ENCODE peak calls at places on chromosomes 16 and 17, in seven cellular contexts. L is aorta, H is adrenal gland, G is esophagus squamous epithelium, I is astrocyte of the cerebellum, J is skeletal muscle cell, S is AG04450. O is an unnamed sample.
A peak's percentile ranks its signal among the peaks of the same experiment; 100 is the strongest.

GRCh38 chr17:32158870-32159585 is 16.7 kb downstream of the RHOT1 start:
- DNase-seq in L (no peak), H (no peak), G (no peak), I (no peak), J (no peak), S (no peak), O (no peak)

GRCh38 chr17:79829004-79829403 is 10.2 kb downstream of the CBX4 start:
- DNase-seq in L (no peak), H (no peak), G (no peak), I (no peak), J (no peak), S (no peak), O (no peak)

GRCh38 chr17:77821114-77821513 is 137.4 kb upstream of the TNRC6C start:
- DNase-seq in L (no peak), H (no peak), G (no peak), I (no peak), J (no peak), S (no peak), O (no peak)

GRCh38 chr17:66942453-66943264 is 21.8 kb upstream of the CACNG4 start:
- DNase-seq in L (no peak), H (no peak), G (no peak), I (no peak), J (no peak), S (no peak), O (no peak)

GRCh38 chr17:39027037-39027436 is 59.8 kb upstream of the FBXO47 start:
- DNase-seq in L (peak; percentile 68), H (peak; percentile 43), G (no peak), I (no peak), J (no peak), S (no peak), O (no peak)

GRCh38 chr16:53123753-53124152 is 69.0 kb downstream of the CHD9 start:
- DNase-seq in L (no peak), H (no peak), G (no peak), I (no peak), J (no peak), S (no peak), O (no peak)

GRCh38 chr16:48106445-48106844 is 49.3 kb downstream of the ABCC12 start:
- DNase-seq in L (no peak), H (no peak), G (no peak), I (no peak), J (no peak), S (no peak), O (no peak)

GRCh38 chr16:17397499-17397891 is 73.3 kb downstream of the XYLT1 start:
- DNase-seq in L (no peak), H (peak; percentile 89), G (no peak), I (no peak), J (no peak), S (no peak), O (no peak)

GRCh38 chr16:86772231-86772510 is 193.8 kb downstream of the FOXL1 start:
- DNase-seq in L (no peak), H (no peak), G (no peak), I (no peak), J (no peak), S (no peak), O (no peak)

GRCh38 chr16:70577256-70577698 is 53.7 kb downstream of the SF3B3 start:
- DNase-seq in L (peak; percentile 90), H (peak; percentile 90), G (no peak), I (no peak), J (peak; percentile 55), S (no peak), O (peak; percentile 37)

GRCh38 chr16:9256196-9256595 is 164.8 kb downstream of the HAPSTR1 start:
- DNase-seq in L (no peak), H (no peak), G (no peak), I (no peak), J (no peak), S (no peak), O (no peak)

GRCh38 chr16:51994597-51994996 is 552.3 kb downstream of the TOX3 start:
- DNase-seq in L (no peak), H (no peak), G (no peak), I (no peak), J (no peak), S (no peak), O (no peak)

GRCh38 chr16:11252482-11252931 is 3.5 kb downstream of the SOCS1 start:
- DNase-seq in L (no peak), H (no peak), G (no peak), I (no peak), J (no peak), S (no peak), O (no peak)

GRCh38 chr16:11250091-11250785 is 5.8 kb downstream of the SOCS1 start:
- DNase-seq in L (no peak), H (no peak), G (no peak), I (no peak), J (no peak), S (peak; percentile 55), O (no peak)

GRCh38 chr16:11253009-11253994 is 2.7 kb downstream of the SOCS1 start:
- DNase-seq in L (no peak), H (no peak), G (no peak), I (no peak), J (no peak), S (no peak), O (no peak)

GRCh38 chr16:11250786-11251524 is 5.0 kb downstream of the SOCS1 start:
- DNase-seq in L (no peak), H (no peak), G (no peak), I (no peak), J (no peak), S (no peak), O (no peak)

DNA sequence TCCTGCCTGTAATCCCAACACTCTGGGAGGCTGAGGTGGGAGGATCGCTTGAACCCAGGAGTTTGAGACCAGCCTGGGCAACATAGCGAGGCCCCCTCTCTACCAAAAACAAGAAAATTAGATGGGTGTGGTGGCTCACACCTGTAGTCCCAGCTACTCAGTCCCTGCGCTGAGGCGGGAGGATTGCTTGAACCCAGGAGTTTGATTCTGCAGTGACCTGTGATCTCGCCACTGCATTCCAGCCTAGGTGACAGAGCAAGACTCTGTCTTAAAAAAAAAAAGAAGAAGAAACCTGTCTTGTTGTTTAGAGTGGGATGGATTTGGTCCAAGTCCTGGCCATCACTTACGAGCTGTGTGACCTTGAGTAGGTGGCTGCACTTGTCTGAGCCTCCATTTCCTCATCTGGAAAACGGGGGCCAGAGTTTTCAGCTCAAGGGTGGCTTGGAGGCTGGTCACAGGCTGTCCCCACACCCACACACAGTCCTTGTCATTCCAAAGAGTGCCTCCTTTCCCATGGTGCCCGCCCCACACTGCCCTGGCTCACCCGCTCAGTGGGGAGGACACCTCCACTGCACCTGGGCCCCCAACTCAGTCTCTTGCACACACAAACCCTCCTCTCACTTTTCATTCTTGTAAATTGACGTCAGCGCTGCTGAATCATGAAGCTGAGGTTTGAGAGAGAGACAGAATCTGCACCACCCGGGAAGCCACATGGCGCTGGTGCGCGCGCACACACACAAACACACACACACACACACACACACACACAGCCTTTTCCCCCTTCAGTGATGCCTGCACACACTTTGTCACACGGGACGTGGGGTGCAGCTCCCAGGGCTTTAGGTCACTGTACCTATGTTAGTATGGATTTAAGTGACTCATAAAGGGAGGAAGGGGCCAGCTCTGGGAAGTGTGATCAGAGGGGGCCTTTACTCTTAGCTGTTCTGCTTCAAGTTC is 4.2 kb downstream of the SOCS1 start:
- DNase-seq in L (no peak), H (no peak), G (no peak), I (peak; percentile 18), J (peak; percentile 53), S (peak; percentile 63), O (peak; percentile 56)
- H3K4me3 ChIP-seq in L (no peak overlapping the region), H (no peak overlapping the region), G (peak overlapping the region; percentile 92), I (no peak overlapping the region), J (no peak overlapping the region), S (peak overlapping the region; percentile 97), O (no peak overlapping the region)

DNA sequence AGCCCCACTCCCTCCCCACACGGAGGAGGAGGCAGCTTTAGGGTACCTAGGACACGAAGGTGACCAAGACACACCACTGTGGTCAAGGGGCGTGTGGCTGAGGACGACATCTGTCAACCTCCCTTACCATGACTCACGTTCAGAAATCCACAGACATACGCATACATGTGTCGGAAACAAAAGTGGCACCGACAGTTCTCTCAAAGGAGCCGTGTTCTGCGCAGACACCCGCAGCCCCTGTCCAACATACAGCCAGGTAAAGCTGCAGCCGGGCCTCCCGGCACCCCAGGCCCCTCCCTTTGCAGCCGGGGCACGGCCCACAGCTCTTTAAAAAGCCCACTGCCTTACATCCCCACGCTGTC is 40.4 kb upstream of the KLHDC4 start:
- DNase-seq in L (no peak), H (no peak), G (no peak), I (no peak), J (no peak), S (no peak), O (no peak)
- H3K4me3 ChIP-seq in L (no peak overlapping the region), H (no peak overlapping the region), G (peak overlapping the region; percentile 58), I (no peak overlapping the region), J (peak overlapping the region; percentile 41), S (peak overlapping the region; percentile 34), O (peak overlapping the region; percentile 63)

GRCh38 chr17:1978396-1978962 is 46.7 kb downstream of the RTN4RL1 start:
- DNase-seq in L (no peak), H (no peak), G (no peak), I (no peak), J (no peak), S (no peak), O (no peak)

GRCh38 chr17:1977583-1978395 is 47.3 kb downstream of the RTN4RL1 start:
- DNase-seq in L (no peak), H (no peak), G (no peak), I (no peak), J (no peak), S (no peak), O (no peak)

GRCh38 chr17:1975573-1975972 is 49.6 kb downstream of the RTN4RL1 start:
- DNase-seq in L (no peak), H (no peak), G (no peak), I (no peak), J (no peak), S (no peak), O (no peak)

GRCh38 chr17:1976683-1977064 is 48.5 kb downstream of the RTN4RL1 start:
- DNase-seq in L (no peak), H (no peak), G (no peak), I (no peak), J (no peak), S (no peak), O (no peak)

GRCh38 chr17:1976000-1976682 is 49.0 kb downstream of the RTN4RL1 start:
- DNase-seq in L (no peak), H (no peak), G (no peak), I (no peak), J (no peak), S (no peak), O (no peak)
- H3K4me3 ChIP-seq in L (no peak overlapping the region), H (no peak overlapping the region), G (no peak overlapping the region), I (no peak overlapping the region), J (no peak overlapping the region), S (no peak overlapping the region), O (no peak overlapping the region)

DNA sequence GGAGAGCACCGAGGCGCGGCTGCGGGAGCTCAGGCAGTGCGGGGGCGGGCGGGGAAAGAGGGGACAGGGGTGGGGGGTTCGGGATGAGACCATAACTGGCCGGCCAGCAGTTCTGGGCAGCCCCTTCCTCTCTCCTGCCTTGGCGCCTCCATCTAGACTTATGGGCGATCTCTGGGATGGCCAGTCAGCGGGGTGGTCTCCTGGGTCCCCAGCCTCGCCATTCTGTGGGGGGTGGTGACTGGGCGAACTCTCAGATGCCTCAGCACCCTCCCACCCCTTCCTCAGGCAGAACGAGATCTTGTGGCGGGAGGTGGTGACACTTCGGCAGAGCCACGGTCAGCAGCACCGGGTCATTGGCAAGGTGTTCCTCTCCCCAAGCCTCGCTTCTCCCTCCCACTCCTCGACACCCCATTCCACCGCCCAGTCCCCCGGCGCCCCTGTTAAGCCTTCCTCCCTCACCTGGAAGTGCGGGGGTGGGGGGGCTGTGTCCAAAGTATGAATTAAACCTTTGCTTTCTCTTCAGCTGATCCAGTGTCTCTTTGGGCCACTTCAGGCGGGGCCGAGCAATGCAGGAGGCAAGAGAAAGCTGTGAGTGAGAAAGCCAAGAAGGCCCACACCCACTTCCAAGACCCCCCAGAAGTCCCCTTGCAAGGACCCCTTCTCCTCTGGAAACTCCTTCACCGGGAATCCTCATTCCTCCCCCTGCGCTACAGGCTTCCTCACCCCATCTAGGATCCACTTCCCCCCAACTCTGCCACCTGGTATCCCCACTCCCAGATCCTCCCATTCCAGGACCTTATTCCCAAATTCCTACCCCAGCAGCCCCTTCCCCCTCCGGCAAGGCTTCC is 1.7 kb downstream of the HSF4 start:
- DNase-seq in L (no peak), H (no peak), G (no peak), I (no peak), J (no peak), S (no peak), O (no peak)
- H3K4me3 ChIP-seq in L (no peak overlapping the region), H (no peak overlapping the region), G (peak overlapping the region; percentile 63), I (no peak overlapping the region), J (no peak overlapping the region), S (no peak overlapping the region), O (no peak overlapping the region)

O was measured in AG09309.